ENCODE peak calls at places on chromosomes 5 and 9, in eight cellular contexts. U is islet precursor cell; R is foreskin fibroblast; D is GM23248; N is activated naive CD8-positive, alpha-beta T cell treated with anti-CD3 and anti-CD28 coated beads, Interleukin-2, amount 50 U/mL, for 24 hours; M is H54; B is posterior vena cava; J is frontal cortex. L is an unnamed sample.

GRCh38 chr9:69582018-69582417 is 90.2 kb downstream of the APBA1 start:
- DNase-seq in U (no peak), R (no peak), D (no peak), N (no peak), M (no peak), B (no peak), J (no peak), L (peak)

GRCh38 chr5:80866372-80866771 is 93.8 kb upstream of the RASGRF2 start:
- DNase-seq in U (no peak), R (no peak), D (no peak), N (no peak), M (no peak), B (no peak), J (no peak), L (no peak)

GRCh38 chr9:96514108-96514824 is 64.3 kb downstream of the HABP4 start:
- DNase-seq in U (no peak), R (peak), D (peak), N (no peak), M (no peak), B (no peak), J (no peak), L (no peak)

GRCh38 chr9:125548141-125548540 is 158.9 kb downstream of the MAPKAP1 start:
- DNase-seq in U (no peak), R (no peak), D (no peak), N (no peak), M (no peak), B (no peak), J (no peak), L (no peak)

GRCh38 chr5:143322931-143323330 is 80.6 kb downstream of the NR3C1 start:
- DNase-seq in U (no peak), R (peak), D (peak), N (no peak), M (no peak), B (no peak), J (no peak), L (no peak)

GRCh38 chr9:81690251-81690851 is 1.0 kb upstream of the TLE1 start:
- DNase-seq in U (peak), R (peak), D (peak), N (no peak), M (no peak), B (no peak), J (no peak), L (peak)

GRCh38 chr5:92945630-92946097 is 635.4 kb downstream of the NR2F1-AS1 start:
- DNase-seq in U (no peak), R (peak), D (peak), N (no peak), M (no peak), B (no peak), J (no peak), L (no peak)

GRCh38 chr5:17143335-17143734 is 74.1 kb upstream of the BASP1 start:
- DNase-seq in U (no peak), R (no peak), D (no peak), N (no peak), M (no peak), B (no peak), J (no peak), L (no peak)

GRCh38 chr5:78108564-78108963 is 185.9 kb downstream of the AP3B1 start:
- DNase-seq in U (no peak), R (no peak), D (no peak), N (no peak), M (no peak), B (no peak), J (no peak), L (no peak)

GRCh38 chr5:147410496-147411395 is 99.1 kb downstream of the DPYSL3 start:
- DNase-seq in U (no peak), R (no peak), D (peak), N (no peak), M (no peak), B (peak), J (no peak), L (no peak)

GRCh38 chr5:66987949-66988838 is 208.4 kb downstream of the CD180 start:
- DNase-seq in U (no peak), R (peak), D (peak), N (no peak), M (peak), B (no peak), J (no peak), L (peak)

GRCh38 chr9:77131411-77131810 is 45.9 kb upstream of the VPS13A start:
- DNase-seq in U (no peak), R (no peak), D (no peak), N (no peak), M (no peak), B (no peak), J (no peak), L (no peak)

GRCh38 chr5:9148242-9148641 is 397.6 kb downstream of the SEMA5A start:
- DNase-seq in U (peak), R (peak), D (peak), N (no peak), M (peak), B (no peak), J (no peak), L (no peak)

GRCh38 chr9:113461943-113462342 is 1.6 kb upstream of the RGS3 start:
- DNase-seq in U (no peak), R (no peak), D (no peak), N (no peak), M (no peak), B (no peak), J (no peak), L (no peak)

GRCh38 chr9:83749706-83750105 is 41.9 kb upstream of the UBQLN1 start:
- DNase-seq in U (no peak), R (no peak), D (no peak), N (no peak), M (no peak), B (no peak), J (no peak), L (no peak)

GRCh38 chr5:385321-385720 is 57.7 kb upstream of the EXOC3 start:
- DNase-seq in U (no peak), R (no peak), D (no peak), N (no peak), M (no peak), B (no peak), J (no peak), L (no peak)

GRCh38 chr5:930853-931252 is 38.2 kb downstream of the TRIP13 start:
- DNase-seq in U (no peak), R (no peak), D (peak), N (no peak), M (no peak), B (peak), J (no peak), L (no peak)

GRCh38 chr5:122500245-122501086 is 188.4 kb downstream of the SNCAIP start:
- DNase-seq in U (peak), R (peak), D (peak), N (no peak), M (peak), B (no peak), J (peak), L (peak)

GRCh38 chr5:124980174-124980941 is 233.9 kb upstream of the ZNF608 start:
- DNase-seq in U (no peak), R (no peak), D (no peak), N (no peak), M (no peak), B (no peak), J (peak), L (peak)

GRCh38 chr9:105415344-105415980 is 32.4 kb upstream of the FSD1L start:
- DNase-seq in U (peak), R (peak), D (peak), N (peak), M (peak), B (no peak), J (peak), L (peak)

GRCh38 chr9:109192732-109193361 is 25.8 kb upstream of the FRRS1L start:
- DNase-seq in U (no peak), R (no peak), D (peak), N (no peak), M (no peak), B (no peak), J (no peak), L (peak)

GRCh38 chr5:131525805-131526204 is 109.2 kb downstream of the RAPGEF6 start:
- DNase-seq in U (no peak), R (no peak), D (peak), N (no peak), M (no peak), B (no peak), J (no peak), L (no peak)

GRCh38 chr5:127796207-127796606 is 93.0 kb downstream of the CCDC192 start:
- DNase-seq in U (no peak), R (no peak), D (no peak), N (no peak), M (no peak), B (no peak), J (no peak), L (no peak)

GRCh38 chr5:68805427-68805826 is 288.4 kb upstream of the SLC30A5 start:
- DNase-seq in U (no peak), R (no peak), D (no peak), N (no peak), M (no peak), B (no peak), J (no peak), L (no peak)